ENCODE peak calls at places on chromosome 12, in ten cellular contexts. S is IMR-90, B is A549, G is stomach, Y is ovary, T is lower leg skin, I is H1, K is Peyer's patch, V is uterus, F is GM12878. N is an unnamed sample.

GRCh38 chr12:132322206-132323132 is 6.9 kb downstream of the GALNT9 start:
- DNase-seq in S (no peak), B (no peak), G (no peak), Y (no peak), T (no peak), I (no peak), K (no peak), V (no peak), F (no peak), N (no peak)

GRCh38 chr12:122166422-122167327 is 7.3 kb downstream of the IL31 start:
- DNase-seq in S (no peak), B (no peak), G (no peak), Y (no peak), T (no peak), I (no peak), K (no peak), V (no peak), F (peak), N (no peak)

GRCh38 chr12:79423560-79423959 is 267.2 kb downstream of the PAWR start:
- DNase-seq in S (no peak), B (no peak), G (no peak), Y (no peak), T (no peak), I (no peak), K (no peak), V (no peak), F (no peak), N (no peak)

GRCh38 chr12:54373619-54374554 is 9.6 kb upstream of the GPR84 start:
- DNase-seq in S (no peak), B (peak), G (no peak), Y (no peak), T (peak), I (no peak), K (no peak), V (no peak), F (no peak), N (no peak)

GRCh38 chr12:75865315-75865714 is 166.3 kb downstream of the PHLDA1 start:
- DNase-seq in S (no peak), B (no peak), G (no peak), Y (no peak), T (no peak), I (no peak), K (no peak), V (no peak), F (no peak), N (no peak)

GRCh38 chr12:121825041-121825523 is 21.3 kb downstream of the SETD1B start:
- DNase-seq in S (no peak), B (no peak), G (no peak), Y (no peak), T (no peak), I (no peak), K (no peak), V (no peak), F (no peak), N (no peak)

GRCh38 chr12:47184229-47184628 is 104.5 kb upstream of the AMIGO2 start:
- DNase-seq in S (no peak), B (no peak), G (no peak), Y (no peak), T (no peak), I (no peak), K (no peak), V (no peak), F (no peak), N (no peak)

GRCh38 chr12:105289114-105289904 is 41.2 kb upstream of the C12orf75 start:
- DNase-seq in S (peak), B (no peak), G (no peak), Y (no peak), T (no peak), I (no peak), K (no peak), V (no peak), F (no peak), N (no peak)

GRCh38 chr12:88553941-88554658 is 26.2 kb downstream of the KITLG start:
- DNase-seq in S (peak), B (peak), G (no peak), Y (no peak), T (no peak), I (no peak), K (no peak), V (no peak), F (no peak), N (no peak)

GRCh38 chr12:47868552-47869031 is 36.2 kb downstream of the VDR start:
- DNase-seq in S (no peak), B (no peak), G (no peak), Y (no peak), T (no peak), I (no peak), K (no peak), V (no peak), F (peak), N (no peak)

GRCh38 chr12:31215521-31216232 is 110.3 kb downstream of the SINHCAF start:
- DNase-seq in S (no peak), B (no peak), G (no peak), Y (no peak), T (no peak), I (no peak), K (peak), V (no peak), F (no peak), N (no peak)

GRCh38 chr12:95859947-95860850 is 1.4 kb downstream of the SNRPF start:
- DNase-seq in S (no peak), B (no peak), G (no peak), Y (no peak), T (no peak), I (no peak), K (no peak), V (no peak), F (no peak), N (no peak)

GRCh38 chr12:22491034-22491433 is 53.3 kb downstream of the C2CD5 start:
- DNase-seq in S (no peak), B (no peak), G (no peak), Y (no peak), T (no peak), I (no peak), K (no peak), V (no peak), F (no peak), N (no peak)

GRCh38 chr12:130685250-130685649 is 30.8 kb downstream of the RIMBP2 start:
- DNase-seq in S (no peak), B (no peak), G (no peak), Y (no peak), T (no peak), I (no peak), K (no peak), V (no peak), F (no peak), N (no peak)

GRCh38 chr12:2291182-2291832 is 238.5 kb downstream of the CACNA1C start:
- DNase-seq in S (no peak), B (peak), G (no peak), Y (no peak), T (peak), I (peak), K (no peak), V (no peak), F (no peak), N (no peak)

GRCh38 chr12:99804715-99805114 is 157.2 kb downstream of the GARIN6 start:
- DNase-seq in S (no peak), B (no peak), G (no peak), Y (no peak), T (no peak), I (no peak), K (no peak), V (no peak), F (no peak), N (no peak)

GRCh38 chr12:50771409-50771808 is 7.5 kb downstream of the ATF1 start:
- DNase-seq in S (no peak), B (no peak), G (no peak), Y (no peak), T (no peak), I (no peak), K (no peak), V (no peak), F (no peak), N (no peak)

GRCh38 chr12:7935773-7936581 is at the start of gene SLC2A3:
- DNase-seq in S (peak), B (peak), G (peak), Y (peak), T (peak), I (peak), K (peak), V (peak), F (peak), N (no peak)

GRCh38 chr12:7934560-7935463 is 1.2 kb downstream of the SLC2A3 start:
- DNase-seq in S (no peak), B (no peak), G (no peak), Y (no peak), T (no peak), I (no peak), K (no peak), V (no peak), F (no peak), N (no peak)

GRCh38 chr12:7940906-7941305 is 4.9 kb upstream of the SLC2A3 start:
- DNase-seq in S (no peak), B (no peak), G (no peak), Y (no peak), T (no peak), I (no peak), K (no peak), V (no peak), F (no peak), N (no peak)

GRCh38 chr12:7935464-7935772 is 569 bp downstream of the SLC2A3 start:
- DNase-seq in S (no peak), B (no peak), G (no peak), Y (no peak), T (no peak), I (no peak), K (no peak), V (no peak), F (no peak), N (no peak)

DNA sequence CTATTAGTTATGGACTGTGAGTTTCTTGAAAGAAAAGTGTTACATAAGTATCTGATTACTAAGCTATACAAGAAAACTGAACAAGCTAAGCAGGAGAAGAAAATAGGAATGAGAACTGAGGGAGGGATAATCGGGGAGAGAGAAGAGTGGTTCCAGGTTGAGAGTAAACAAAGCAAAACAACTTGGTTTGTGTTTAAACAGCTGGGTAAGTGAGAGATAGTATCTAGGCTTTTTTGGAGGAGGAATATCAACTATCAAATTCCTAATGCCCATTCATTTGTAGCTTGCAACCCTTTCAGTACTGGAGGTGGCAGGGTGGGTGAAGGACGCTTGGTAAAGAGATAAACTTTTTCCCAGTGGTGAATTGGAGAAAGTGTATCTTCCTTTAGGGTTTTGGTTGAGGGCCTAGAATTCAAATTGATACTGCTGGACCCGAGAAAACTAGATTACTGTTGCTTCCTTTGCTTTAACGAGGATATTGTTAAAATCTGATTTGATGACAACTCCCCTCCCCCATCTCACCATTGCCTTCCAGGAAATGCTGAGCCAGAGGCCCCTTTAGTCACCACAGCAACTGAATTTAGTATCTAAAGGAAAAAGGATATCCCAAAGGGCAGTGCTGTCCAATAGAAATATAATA is 2.0 kb upstream of the SLC2A3 start:
- DNase-seq in S (no peak), B (peak), G (no peak), Y (no peak), T (no peak), I (no peak), K (no peak), V (no peak), F (no peak), N (no peak)
- TF ChIP-seq CTCF in S (peak), B (peak), G (no peak), Y (no peak), T (no peak), I (no peak), K (peak), V (peak), F (no peak), N (no peak)

GRCh38 chr12:89960607-89961394 is 252.2 kb upstream of the ATP2B1 start:
- DNase-seq in S (peak), B (no peak), G (no peak), Y (no peak), T (no peak), I (no peak), K (no peak), V (no peak), F (no peak), N (no peak)
- TF ChIP-seq POLR2A in S (no peak), B (no peak), G (no peak), Y (no peak), T (no peak), I (no peak), K (no peak), V (no peak), F (no peak), N (no peak)

DNA sequence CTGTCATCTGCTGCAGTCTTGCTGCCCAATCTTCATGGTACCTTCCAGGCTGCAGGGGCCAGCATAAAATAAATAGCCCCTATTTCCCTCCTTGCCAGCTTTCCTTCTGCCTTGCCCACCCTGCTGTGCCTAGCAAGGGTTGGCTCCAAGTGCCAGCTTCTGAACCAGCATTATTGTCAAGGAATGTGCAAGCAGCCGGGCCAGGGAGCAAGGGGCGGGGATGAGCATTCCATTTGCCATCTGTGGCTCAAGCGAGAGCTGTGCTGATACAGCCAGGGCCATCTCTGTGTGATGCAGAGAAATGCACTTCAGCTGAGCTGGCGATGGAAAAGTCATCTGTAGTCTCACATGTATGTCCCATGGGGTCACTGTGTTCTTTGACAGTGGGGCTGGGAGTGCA is 137.2 kb downstream of the SUDS3 start:
- DNase-seq in S (no peak), B (no peak), G (no peak), Y (no peak), T (no peak), I (no peak), K (no peak), V (no peak), F (no peak), N (no peak)
- TF ChIP-seq CTCF in S (no peak), B (no peak), G (no peak), Y (no peak), T (no peak), I (no peak), K (no peak), V (no peak), F (no peak), N (no peak)

DNA sequence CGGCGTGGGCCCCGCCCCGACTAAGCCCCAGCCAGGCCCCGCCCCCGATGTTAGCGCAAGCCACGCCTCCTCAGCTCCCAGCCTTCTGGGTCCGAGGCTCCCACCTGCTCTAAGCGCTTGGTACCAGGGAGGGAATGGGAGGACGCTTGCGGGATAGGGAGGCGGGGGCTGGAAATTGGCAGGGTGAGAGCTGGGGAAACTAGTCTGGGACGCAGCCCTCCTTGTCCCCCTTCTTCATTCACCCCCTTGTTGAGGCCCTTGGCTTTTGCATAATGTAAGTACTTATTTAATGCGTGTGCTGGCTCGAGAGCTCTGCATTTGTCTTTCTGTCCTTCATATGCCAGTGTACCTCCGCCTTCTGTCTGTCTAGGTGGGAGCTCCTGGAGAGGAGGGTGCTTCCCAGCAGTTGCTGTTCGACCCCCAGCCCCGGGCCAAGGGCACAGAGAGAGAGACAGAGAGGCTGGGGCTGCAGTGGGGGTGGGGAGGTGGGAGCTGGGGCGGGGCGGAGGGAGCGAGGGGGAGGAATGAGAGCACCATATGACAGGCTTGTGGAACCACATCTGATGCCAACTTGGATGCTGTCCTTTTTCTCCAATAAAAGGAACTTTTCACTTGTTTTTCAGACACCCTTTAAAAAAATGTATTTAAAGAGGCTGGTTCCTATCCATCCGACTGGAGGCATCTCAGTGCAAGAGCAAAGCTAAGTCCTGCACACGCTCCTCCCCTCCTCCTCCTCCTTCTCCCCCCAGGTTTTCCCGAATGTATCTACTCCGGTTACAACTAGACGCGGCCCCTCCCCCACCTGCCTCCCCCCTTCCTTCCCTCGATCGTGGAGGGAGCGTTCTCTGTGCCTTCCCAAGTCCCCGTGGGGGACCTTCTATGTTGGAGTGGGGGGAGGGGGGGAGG is 25.6 kb upstream of the MAP1LC3B2 start:
- DNase-seq in S (peak), B (peak), G (peak), Y (peak), T (peak), I (peak), K (peak), V (peak), F (no peak), N (no peak)
- TF ChIP-seq POLR2A in S (no peak), B (no peak), G (no peak), Y (peak), T (no peak), I (peak), K (no peak), V (peak), F (peak), N (no peak)

GRCh38 chr12:26868505-26869494 is 35.8 kb upstream of the ITPR2 start:
- DNase-seq in S (no peak), B (no peak), G (no peak), Y (no peak), T (no peak), I (no peak), K (no peak), V (no peak), F (no peak), N (no peak)

GRCh38 chr12:26867084-26867483 is 34.1 kb upstream of the ITPR2 start:
- DNase-seq in S (no peak), B (no peak), G (no peak), Y (no peak), T (no peak), I (no peak), K (no peak), V (no peak), F (peak), N (no peak)

GRCh38 chr12:26857465-26858176 is 24.6 kb upstream of the ITPR2 start:
- DNase-seq in S (no peak), B (no peak), G (no peak), Y (no peak), T (no peak), I (no peak), K (no peak), V (no peak), F (no peak), N (no peak)

GRCh38 chr12:26861690-26862089 is 28.7 kb upstream of the ITPR2 start:
- DNase-seq in S (no peak), B (no peak), G (no peak), Y (no peak), T (no peak), I (no peak), K (no peak), V (no peak), F (no peak), N (no peak)

DNA sequence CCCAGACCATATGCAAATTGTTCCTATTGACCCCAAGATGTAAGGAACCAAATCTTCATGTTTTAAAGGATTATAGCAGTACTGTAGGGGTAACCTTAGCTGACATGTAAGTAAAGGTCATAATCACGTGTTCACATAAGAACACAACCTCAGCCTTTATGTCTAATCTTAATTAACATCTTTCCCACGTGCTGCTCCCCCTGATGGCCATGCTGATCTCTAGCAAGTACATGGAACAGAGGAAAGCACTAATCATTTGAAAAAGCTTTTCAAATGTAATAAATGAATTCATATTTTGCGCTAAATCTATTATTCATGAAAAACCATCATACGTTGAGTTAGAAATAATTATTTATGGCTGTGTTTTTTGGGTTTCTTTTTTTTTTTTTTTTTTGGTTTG is 30.5 kb upstream of the ITPR2 start:
- DNase-seq in S (peak), B (peak), G (no peak), Y (no peak), T (no peak), I (no peak), K (no peak), V (no peak), F (no peak), N (no peak)
- TF ChIP-seq CTCF in S (peak), B (no peak), G (no peak), Y (no peak), T (no peak), I (peak), K (no peak), V (no peak), F (peak), N (no peak)

DNA sequence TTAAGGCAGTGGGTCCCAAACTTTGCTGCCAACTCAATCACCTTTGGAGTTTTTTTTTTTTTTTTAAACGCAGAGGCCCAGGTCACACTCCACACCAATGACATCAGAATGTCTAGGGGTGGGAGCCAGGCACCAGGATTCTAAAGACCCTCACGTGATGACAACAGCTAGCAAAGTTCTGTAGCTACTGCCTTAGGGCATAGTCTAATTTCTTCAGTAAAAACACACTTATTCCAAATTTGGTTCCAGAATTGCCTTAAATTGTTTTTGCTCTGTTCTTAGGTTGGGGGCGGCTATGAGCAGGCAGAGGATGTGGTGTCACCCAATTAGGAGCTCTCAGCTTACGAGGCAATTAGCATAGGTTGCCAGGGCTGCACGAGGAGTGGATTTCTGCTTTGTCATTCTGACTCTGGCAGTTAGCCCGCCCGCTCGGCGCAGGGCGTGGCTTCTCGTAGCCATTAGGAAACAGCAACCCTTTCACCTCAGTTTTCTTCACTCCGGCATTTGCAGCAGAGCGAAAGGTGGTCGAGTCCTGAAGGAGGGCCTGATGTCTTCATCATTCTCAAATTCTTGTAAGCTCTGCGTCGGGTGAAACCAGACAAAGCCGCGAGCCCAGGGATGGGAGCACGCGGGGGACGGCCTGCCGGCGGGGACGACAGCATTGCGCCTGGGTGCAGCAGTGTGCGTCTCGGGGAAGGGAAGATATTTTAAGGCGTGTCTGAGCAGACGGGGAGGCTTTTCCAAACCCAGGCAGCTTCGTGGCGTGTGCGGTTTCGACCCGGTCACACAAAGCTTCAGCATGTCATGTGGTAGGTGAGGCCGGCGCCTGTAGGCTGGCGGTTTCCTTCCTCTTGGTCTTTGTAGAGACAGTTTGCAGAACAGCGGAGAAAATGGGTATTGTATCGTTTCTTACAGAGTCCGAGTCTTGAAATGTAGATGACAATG is 16.7 kb upstream of the EID3 start:
- DNase-seq in S (peak), B (peak), G (peak), Y (peak), T (peak), I (peak), K (peak), V (peak), F (peak), N (peak)
- TF ChIP-seq POLR2A in S (peak), B (peak), G (peak), Y (peak), T (no peak), I (peak), K (peak), V (peak), F (peak), N (peak)